ENCODE peak calls at places on chromosomes 11 and 22, in five cellular contexts. K, L, I, V and C are unnamed samples.

GRCh38 chr22:25534724-25535123 is 29.8 kb upstream of the GRK3 start:
- DNase-seq in K (no peak), L (no peak), I (no peak), V (no peak), C (no peak)

GRCh38 chr11:19920982-19921381 is 208.3 kb downstream of the NAV2 start:
- DNase-seq in K (no peak), L (no peak), I (no peak), V (no peak), C (no peak)

GRCh38 chr22:43346521-43346929 is 3.4 kb upstream of the SCUBE1 start:
- DNase-seq in K (no peak), L (no peak), I (peak), V (peak), C (no peak)

GRCh38 chr11:57425565-57426438 is 1.1 kb downstream of the SLC43A3 start:
- DNase-seq in K (peak), L (no peak), I (peak), V (no peak), C (peak)

GRCh38 chr22:17786435-17787158 is 12.3 kb upstream of the BID start:
- DNase-seq in K (no peak), L (peak), I (no peak), V (no peak), C (no peak)

GRCh38 chr11:122690801-122691649 is 35.5 kb downstream of the UBASH3B start:
- DNase-seq in K (no peak), L (no peak), I (no peak), V (no peak), C (no peak)

GRCh38 chr11:45180158-45180887 is 33.9 kb downstream of the PRDM11 start:
- DNase-seq in K (no peak), L (peak), I (peak), V (no peak), C (no peak)

GRCh38 chr22:48837341-48837935 is 990.2 kb downstream of the BRD1 start:
- DNase-seq in K (no peak), L (no peak), I (no peak), V (no peak), C (no peak)

GRCh38 chr11:38791346-38791961 is 2193.4 kb upstream of the RAG2 start:
- DNase-seq in K (no peak), L (peak), I (no peak), V (no peak), C (no peak)

GRCh38 chr11:33699515-33700424 is 856 bp downstream of the C11orf91 start:
- DNase-seq in K (peak), L (no peak), I (peak), V (no peak), C (peak)

GRCh38 chr11:123185326-123185725 is 9.7 kb downstream of the CLMP start:
- DNase-seq in K (no peak), L (no peak), I (no peak), V (no peak), C (no peak)

GRCh38 chr11:44307340-44308099 is 2.4 kb downstream of the ALX4 start:
- DNase-seq in K (no peak), L (no peak), I (no peak), V (no peak), C (no peak)

GRCh38 chr11:17161515-17161914 is 46.3 kb downstream of the PIK3C2A start:
- DNase-seq in K (no peak), L (no peak), I (no peak), V (no peak), C (no peak)

GRCh38 chr22:20943104-20943933 is 23.7 kb upstream of the AIFM3 start:
- DNase-seq in K (peak), L (no peak), I (no peak), V (no peak), C (no peak)

GRCh38 chr11:28243596-28243995 is 135.4 kb downstream of the METTL15 start:
- DNase-seq in K (no peak), L (no peak), I (no peak), V (no peak), C (no peak)

GRCh38 chr11:70398834-70399680 is 728 bp downstream of the CTTN start:
- DNase-seq in K (peak), L (no peak), I (peak), V (no peak), C (no peak)

GRCh38 chr22:26172389-26172990 is 3.2 kb downstream of the SEZ6L start:
- DNase-seq in K (no peak), L (peak), I (no peak), V (no peak), C (no peak)

GRCh38 chr11:134438533-134438932 is 26.5 kb upstream of the B3GAT1 start:
- DNase-seq in K (no peak), L (no peak), I (no peak), V (no peak), C (no peak)

GRCh38 chr22:26550498-26551033 is 38.3 kb upstream of the TFIP11 start:
- DNase-seq in K (no peak), L (no peak), I (peak), V (no peak), C (peak)

GRCh38 chr11:29318134-29318845 is 698.5 kb downstream of the KCNA4 start:
- DNase-seq in K (no peak), L (no peak), I (no peak), V (no peak), C (no peak)

GRCh38 chr22:42439821-42440674 is 7.8 kb upstream of the NFAM1 start:
- DNase-seq in K (no peak), L (peak), I (peak), V (no peak), C (no peak)

GRCh38 chr11:120842195-120842594 is 181.7 kb upstream of the TBCEL start:
- DNase-seq in K (no peak), L (no peak), I (no peak), V (no peak), C (no peak)